ENCODE peak calls at places on chromosome 11, in ten cellular contexts. P is cardiac muscle cell, V is ascending aorta, T is fibroblast of mammary gland, A is kidney epithelial cell, D is fibroblast of lung, U is psoas muscle, G is astrocyte of the spinal cord, M is heart right ventricle, W is GM12865. I is an unnamed sample.

GRCh38 chr11:28447226-28447625 is 339.0 kb downstream of the METTL15 start:
- DNase-seq in P (no peak), V (no peak), T (peak), A (no peak), D (peak), U (no peak), G (peak), M (no peak), W (no peak), I (peak)

GRCh38 chr11:1204381-1205101 is 18.3 kb upstream of the MUC5B start:
- DNase-seq in P (no peak), V (no peak), T (no peak), A (no peak), D (no peak), U (peak), G (no peak), M (no peak), W (no peak), I (no peak)

GRCh38 chr11:58654079-58654907 is 31.8 kb downstream of the CNTF start:
- DNase-seq in P (peak), V (peak), T (peak), A (peak), D (peak), U (peak), G (peak), M (peak), W (peak), I (peak)

GRCh38 chr11:83157755-83158473 is 983 bp downstream of the PCF11 start:
- DNase-seq in P (peak), V (peak), T (peak), A (no peak), D (peak), U (peak), G (peak), M (peak), W (peak), I (no peak)

GRCh38 chr11:129815596-129816461 is at the start of gene TMEM45B:
- DNase-seq in P (peak), V (no peak), T (no peak), A (no peak), D (no peak), U (no peak), G (no peak), M (no peak), W (no peak), I (peak)

GRCh38 chr11:9802291-9802861 is 138.5 kb downstream of the SWAP70 start:
- DNase-seq in P (no peak), V (no peak), T (peak), A (peak), D (peak), U (no peak), G (peak), M (no peak), W (no peak), I (peak)

GRCh38 chr11:66559141-66559861 is 9.1 kb downstream of the CTSF start:
- DNase-seq in P (no peak), V (no peak), T (peak), A (no peak), D (peak), U (peak), G (no peak), M (peak), W (no peak), I (peak)

GRCh38 chr11:14347494-14347893 is 11.5 kb downstream of the RRAS2 start:
- DNase-seq in P (no peak), V (no peak), T (no peak), A (no peak), D (no peak), U (no peak), G (no peak), M (no peak), W (no peak), I (no peak)

GRCh38 chr11:65116370-65117205 is 913 bp downstream of the ZNHIT2 start:
- DNase-seq in P (peak), V (no peak), T (peak), A (no peak), D (peak), U (peak), G (peak), M (no peak), W (peak), I (peak)

GRCh38 chr11:66886671-66887221 is 29.9 kb downstream of the LRFN4 start:
- DNase-seq in P (no peak), V (no peak), T (peak), A (no peak), D (no peak), U (peak), G (peak), M (peak), W (no peak), I (no peak)

GRCh38 chr11:129960216-129961214 is 42.1 kb downstream of the PRDM10 start:
- DNase-seq in P (no peak), V (no peak), T (peak), A (peak), D (peak), U (no peak), G (peak), M (no peak), W (peak), I (peak)

GRCh38 chr11:116373107-116373506 is 399.7 kb downstream of the BUD13 start:
- DNase-seq in P (no peak), V (no peak), T (no peak), A (no peak), D (no peak), U (no peak), G (no peak), M (no peak), W (no peak), I (no peak)

GRCh38 chr11:132595711-132596111 is 936.6 kb downstream of the OPCML start:
- DNase-seq in P (peak), V (no peak), T (no peak), A (no peak), D (peak), U (no peak), G (peak), M (no peak), W (no peak), I (peak)

GRCh38 chr11:114027396-114027795 is 32.1 kb upstream of the ZBTB16 start:
- DNase-seq in P (no peak), V (no peak), T (no peak), A (no peak), D (no peak), U (no peak), G (no peak), M (no peak), W (no peak), I (no peak)

GRCh38 chr11:114031599-114032320 is 27.8 kb upstream of the ZBTB16 start:
- DNase-seq in P (no peak), V (no peak), T (no peak), A (no peak), D (no peak), U (no peak), G (no peak), M (no peak), W (no peak), I (no peak)

GRCh38 chr11:114025329-114025907 is 34.1 kb upstream of the ZBTB16 start:
- DNase-seq in P (no peak), V (no peak), T (no peak), A (no peak), D (no peak), U (no peak), G (no peak), M (no peak), W (no peak), I (no peak)

GRCh38 chr11:114026355-114026754 is 33.2 kb upstream of the ZBTB16 start:
- DNase-seq in P (peak), V (no peak), T (peak), A (no peak), D (peak), U (no peak), G (peak), M (no peak), W (peak), I (no peak)

GRCh38 chr11:114027941-114028340 is 31.6 kb upstream of the ZBTB16 start:
- DNase-seq in P (no peak), V (no peak), T (peak), A (no peak), D (peak), U (no peak), G (no peak), M (no peak), W (no peak), I (peak)
- TF ChIP-seq CTCF in P (peak), V (no peak), T (peak), A (no peak), D (no peak), U (peak), G (no peak), M (peak), W (no peak), I (no peak)

DNA sequence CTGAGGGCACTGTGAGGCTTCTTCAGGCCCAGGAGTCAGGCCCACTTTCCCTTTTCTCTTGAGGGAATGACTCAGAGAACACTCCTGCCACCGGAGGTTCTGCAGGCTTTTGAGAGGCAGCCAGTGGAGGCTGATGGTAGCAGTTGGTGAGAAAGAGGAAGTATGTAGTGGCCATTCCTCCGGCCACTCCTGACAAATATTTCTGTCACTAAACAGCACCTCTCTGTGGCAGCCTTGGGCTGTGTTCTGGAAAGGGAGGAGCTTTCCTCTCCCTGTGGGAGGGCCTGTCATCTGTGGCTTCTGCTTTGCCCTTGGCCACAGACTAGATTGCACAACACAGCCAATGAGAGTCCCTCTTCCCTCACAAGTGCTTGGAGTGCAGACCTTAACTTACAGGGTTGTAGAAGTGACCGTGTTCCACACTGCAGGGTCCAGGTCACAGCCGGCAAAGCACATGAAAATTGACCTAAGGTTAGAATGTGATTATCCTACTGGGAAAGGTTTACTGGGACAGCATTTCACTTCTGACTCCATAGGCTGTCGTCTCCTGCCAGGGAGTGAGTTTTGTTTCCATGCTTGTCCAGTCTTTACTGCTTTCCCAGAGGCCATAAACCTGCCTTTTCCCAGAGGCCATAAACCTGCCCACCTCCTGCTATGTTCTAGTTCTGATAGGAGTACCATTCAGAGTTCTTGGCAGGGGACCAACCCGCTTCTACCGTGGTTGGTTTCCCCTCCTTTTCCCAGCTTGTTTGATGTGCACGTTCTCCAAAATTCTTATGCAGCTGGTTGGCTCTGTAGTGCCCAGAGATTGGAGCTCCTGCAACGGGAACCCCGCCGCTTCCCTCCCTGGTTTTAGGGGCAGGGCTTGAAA is 33.3 kb downstream of the MARK2 start:
- DNase-seq in P (peak), V (peak), T (peak), A (peak), D (peak), U (peak), G (peak), M (peak), W (peak), I (peak)
- H3K4me3 ChIP-seq in P (no peak), V (peak), T (no peak), A (no peak), D (no peak), U (peak), G (no peak), M (peak), W (no peak), I (no peak)

DNA sequence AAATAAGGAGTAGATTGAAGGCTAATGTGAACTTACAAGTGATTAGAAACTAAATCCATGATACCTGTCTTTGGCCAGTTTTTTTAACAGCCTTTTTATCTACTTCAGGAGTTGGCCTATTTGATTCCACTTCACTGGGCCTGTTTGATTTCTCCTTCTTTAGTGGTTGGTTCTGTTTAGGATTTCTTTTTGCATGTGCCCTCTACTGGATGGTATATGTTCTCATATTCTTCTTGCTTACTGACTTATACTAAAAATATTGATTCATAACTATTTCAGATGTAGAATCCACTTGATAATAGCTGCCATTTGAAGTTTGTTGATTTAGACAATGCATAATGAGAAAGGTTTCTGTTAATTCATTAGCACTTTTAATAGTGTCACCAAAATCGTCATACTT is 53.9 kb downstream of the USP47 start:
- DNase-seq in P (no peak), V (no peak), T (peak), A (no peak), D (peak), U (no peak), G (no peak), M (no peak), W (no peak), I (peak)
- TF ChIP-seq CTCF in P (peak), V (peak), T (peak), A (no peak), D (no peak), U (no peak), G (peak), M (peak), W (no peak), I (peak)

DNA sequence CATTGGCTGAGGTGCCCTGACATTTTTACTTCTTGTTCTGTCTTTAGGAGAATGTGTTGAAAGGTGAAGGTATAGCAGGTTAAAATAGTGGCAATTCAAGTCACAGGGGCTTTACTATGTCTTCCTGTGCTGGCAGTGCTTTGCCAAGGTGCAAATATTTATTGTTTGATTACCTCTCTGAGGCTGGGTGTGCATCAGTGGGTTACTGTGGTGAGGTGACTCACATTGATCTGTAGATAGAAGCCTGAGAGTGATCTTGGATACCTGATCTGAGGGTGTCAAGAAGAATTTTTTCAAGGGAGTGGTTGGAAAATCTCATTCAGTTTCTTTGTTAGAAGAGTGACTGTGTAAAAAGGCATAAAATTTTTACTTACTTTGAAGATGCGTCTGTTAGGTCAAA is 90.0 kb downstream of the ARHGAP42 start:
- DNase-seq in P (no peak), V (no peak), T (no peak), A (peak), D (no peak), U (no peak), G (peak), M (no peak), W (no peak), I (no peak)
- H3K4me3 ChIP-seq in P (no peak), V (no peak), T (no peak), A (no peak), D (no peak), U (no peak), G (no peak), M (no peak), W (no peak), I (no peak)

DNA sequence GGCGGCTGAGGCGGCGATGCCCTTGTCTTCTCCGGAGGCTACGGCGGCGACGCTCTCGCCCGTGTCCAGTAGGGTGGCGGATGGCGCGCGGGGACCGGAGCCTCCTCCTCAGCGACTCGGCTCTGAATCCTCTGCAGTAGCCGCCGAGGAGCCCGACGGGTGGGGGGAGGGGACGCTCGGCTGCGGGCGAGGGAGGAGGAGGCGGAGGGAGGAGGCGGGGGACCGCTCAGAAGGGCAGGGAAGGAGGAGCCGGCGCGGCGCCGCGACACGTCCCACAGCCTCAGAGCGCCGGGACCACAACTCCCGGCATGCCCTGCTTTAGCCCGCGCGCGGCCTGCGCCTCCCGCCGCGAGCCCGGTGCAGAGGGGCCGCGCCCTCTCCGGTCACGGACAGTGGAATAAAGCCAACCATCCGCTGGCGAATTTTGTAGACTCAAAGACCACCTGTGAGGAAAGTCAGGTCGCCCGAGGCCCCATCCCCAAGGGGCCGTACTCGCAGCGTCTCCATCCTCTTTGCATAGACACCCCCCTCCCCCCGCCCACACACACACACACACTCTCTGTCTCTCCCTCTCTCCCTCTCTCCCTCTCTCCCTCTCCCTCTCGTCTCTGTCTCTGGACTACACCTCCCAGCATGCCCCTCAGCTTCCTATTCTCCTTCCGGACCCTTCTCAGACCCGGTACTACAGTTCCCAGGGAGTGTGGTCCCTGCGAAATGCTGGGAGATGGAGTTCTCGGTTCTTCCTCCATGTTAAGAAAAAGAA is at the start of gene FAM168A:
- DNase-seq in P (peak), V (peak), T (peak), A (peak), D (peak), U (peak), G (peak), M (peak), W (peak), I (peak)
- TF ChIP-seq CTCF in P (no peak), V (peak), T (no peak), A (no peak), D (no peak), U (peak), G (no peak), M (no peak), W (peak), I (no peak)

I was measured in foreskin fibroblast.